ENCODE peak calls at places on chromosome 2, in seven cellular contexts. T is epithelial cell of prostate; V is stimulated activated CD4-positive, alpha-beta T cell treated with anti-CD3 and anti-CD28 coated beads, Interleukin-1b, Interleukin-23, amount 100 ng/mL, for 4 hours; Y is AG08395; X is adrenal gland; A is germinal center; B is kidney glomerular epithelial cell. J is an unnamed sample.
A peak's percentile ranks its signal among the peaks of the same experiment; 100 is the strongest.

GRCh38 chr2:194556639-194557038 is 1100.4 kb upstream of the SLC39A10 start:
- DNase-seq in T (no peak), V (no peak), Y (no peak), X (no peak), A (no peak), B (no peak), J (no peak)

GRCh38 chr2:220188031-220188430 is 560.6 kb downstream of the SLC4A3 start:
- DNase-seq in T (peak; percentile 90), V (no peak), Y (peak; percentile 48), X (no peak), A (no peak), B (peak; percentile 93), J (no peak)

GRCh38 chr2:167331636-167332232 is 443.5 kb downstream of the XIRP2 start:
- DNase-seq in T (no peak), V (no peak), Y (no peak), X (no peak), A (peak; percentile 3), B (no peak), J (no peak)

GRCh38 chr2:231527091-231527395 is 3.2 kb downstream of the NMUR1 start:
- DNase-seq in T (no peak), V (no peak), Y (no peak), X (no peak), A (no peak), B (no peak), J (no peak)

GRCh38 chr2:110157153-110157793 is 41.7 kb upstream of the MALL start:
- DNase-seq in T (no peak), V (no peak), Y (peak; percentile 19), X (peak; percentile 33), A (peak; percentile 4), B (peak; percentile 68), J (peak; percentile 28)

GRCh38 chr2:69151974-69152373 is 139.0 kb downstream of the ANTXR1 start:
- DNase-seq in T (no peak), V (no peak), Y (no peak), X (no peak), A (no peak), B (no peak), J (no peak)

GRCh38 chr2:210167227-210167626 is 4.0 kb downstream of the KANSL1L start:
- DNase-seq in T (no peak), V (no peak), Y (no peak), X (no peak), A (no peak), B (peak; percentile 40), J (no peak)

GRCh38 chr2:191155608-191156071 is 4.8 kb upstream of the STAT4 start:
- DNase-seq in T (no peak), V (no peak), Y (peak; percentile 58), X (no peak), A (no peak), B (peak; percentile 58), J (peak; percentile 47)

GRCh38 chr2:169091761-169092523 is 22.6 kb downstream of the DHRS9 start:
- DNase-seq in T (peak; percentile 51), V (no peak), Y (no peak), X (no peak), A (no peak), B (peak; percentile 44), J (no peak)

J was measured in AG09319.